ENCODE peak calls at places on chromosomes 5 and 9, in ten cellular contexts. V is stimulated activated CD4-positive, alpha-beta T cell treated with anti-CD3 and anti-CD28 coated beads, Interleukin-4, amount 100 ng/mL, for 48 hours; S is HCEC 1CT; T is H54; A is KG1; C is colonic mucosa; I is Right ventricle myocardium superior; N is EL; Y is CD4-positive, alpha-beta T cell; K is A549. U is an unnamed sample.

GRCh38 chr5:144166696-144167095 is 3.8 kb downstream of the YIPF5 start:
- DNase-seq in S (no peak), I (no peak), Y (no peak), A (no peak), V (no peak), C (no peak), N (no peak), T (no peak), K (no peak), U (no peak)

GRCh38 chr5:66814146-66814991 is 218.2 kb downstream of the MAST4 start:
- DNase-seq in T (peak; percentile 15), Y (peak; percentile 15), N (peak; percentile 33), A (peak; percentile 9), K (peak; percentile 66), S (peak; percentile 16), V (peak; percentile 46), C (peak; percentile 50), I (no peak), U (no peak)

GRCh38 chr9:36922548-36922947 is 111.5 kb downstream of the PAX5 start:
- DNase-seq in I (no peak), Y (no peak), S (peak; percentile 10), V (no peak), T (peak; percentile 40), N (peak; percentile 37), A (no peak), C (no peak), K (peak; percentile 32), U (no peak)

GRCh38 chr9:98998441-98999151 is 54.9 kb downstream of the COL15A1 start:
- DNase-seq in Y (peak; percentile 39), T (peak; percentile 96), S (peak; percentile 45), N (peak; percentile 67), K (peak; percentile 60), C (peak; percentile 82), V (peak; percentile 51), A (no peak), I (peak; percentile 91), U (peak; percentile 92)

GRCh38 chr9:14097215-14097614 is 216.7 kb downstream of the NFIB start:
- DNase-seq in T (no peak), V (no peak), C (no peak), K (peak; percentile 27), A (no peak), I (no peak), Y (no peak), N (no peak), S (no peak), U (no peak)

GRCh38 chr5:96087939-96088338 is 126.3 kb upstream of the ELL2 start:
- DNase-seq in N (no peak), A (no peak), Y (no peak), I (no peak), K (no peak), C (no peak), S (no peak), V (no peak), T (no peak), U (no peak)

GRCh38 chr9:110217656-110218099 is 9.7 kb upstream of the C9orf152 start:
- DNase-seq in V (no peak), N (peak; percentile 53), I (no peak), S (peak; percentile 49), C (no peak), K (peak; percentile 63), T (no peak), Y (no peak), A (peak; percentile 24), U (no peak)

GRCh38 chr9:125663127-125663526 is 43.9 kb downstream of the MAPKAP1 start:
- DNase-seq in A (no peak), K (peak; percentile 35), T (peak; percentile 55), C (no peak), I (no peak), V (no peak), S (peak; percentile 82), N (peak; percentile 83), Y (no peak), U (no peak)

GRCh38 chr9:133679056-133679455 is 42.9 kb downstream of the DBH start:
- DNase-seq in C (no peak), K (no peak), Y (no peak), T (no peak), I (peak; percentile 27), S (no peak), N (no peak), A (no peak), V (no peak), U (no peak)

GRCh38 chr9:113996531-113997001 is 81.5 kb downstream of the AMBP start:
- DNase-seq in N (no peak), K (no peak), S (no peak), T (no peak), C (no peak), A (no peak), V (no peak), Y (no peak), I (no peak), U (peak; percentile 44)

GRCh38 chr5:149325894-149326293 is 19.4 kb upstream of the GRPEL2 start:
- DNase-seq in I (no peak), K (no peak), T (no peak), A (no peak), V (no peak), C (no peak), S (no peak), Y (no peak), N (no peak), U (no peak)

GRCh38 chr5:110851357-110851756 is 112.5 kb downstream of the SLC25A46 start:
- DNase-seq in S (no peak), C (no peak), A (no peak), I (no peak), N (no peak), V (no peak), Y (no peak), T (no peak), K (no peak), U (no peak)

GRCh38 chr5:132086277-132086794 is 12.7 kb downstream of the CSF2 start:
- DNase-seq in N (peak; percentile 99), V (no peak), I (peak; percentile 77), S (peak; percentile 96), K (peak; percentile 30), Y (no peak), C (no peak), A (no peak), T (peak; percentile 89), U (peak; percentile 56)

GRCh38 chr5:57816108-57816507 is 333.5 kb upstream of the ACTBL2 start:
- DNase-seq in C (no peak), V (no peak), S (peak; percentile 97), I (no peak), Y (no peak), K (peak; percentile 85), A (no peak), N (peak; percentile 98), T (peak; percentile 29), U (no peak)

GRCh38 chr5:58322453-58322852 is 137.4 kb downstream of the PLK2 start:
- DNase-seq in Y (no peak), A (no peak), K (no peak), V (no peak), N (peak; percentile 80), S (peak; percentile 35), C (no peak), I (no peak), T (no peak), U (no peak)

GRCh38 chr5:96590796-96591195 is 71.4 kb upstream of the CAST start:
- DNase-seq in A (no peak), N (no peak), C (no peak), T (no peak), I (no peak), S (no peak), K (no peak), V (no peak), Y (no peak), U (no peak)